ENCODE peak calls at places on chromosomes 4 and X, in four cellular contexts. A is KBM-7; W is activated naive CD8-positive, alpha-beta T cell treated with anti-CD3 and anti-CD28 coated beads, Interleukin-2, amount 50 U/mL, for 24 hours; E is CD8-positive, alpha-beta T cell. X is an unnamed sample.

GRCh38 chr4:98996056-98996941 is 778 bp downstream of the METAP1 start:
- DNase-seq in A (peak), W (peak), E (no peak), X (no peak)

GRCh38 chr4:31065086-31065485 is 344.9 kb downstream of the PCDH7 start:
- DNase-seq in A (no peak), W (no peak), E (no peak), X (no peak)

GRCh38 chr4:113825272-113825671 is 63.7 kb upstream of the CAMK2D start:
- DNase-seq in A (peak), W (no peak), E (no peak), X (no peak)

GRCh38 chr4:84151574-84151973 is 347.5 kb downstream of the NKX6-1 start:
- DNase-seq in A (no peak), W (no peak), E (no peak), X (no peak)

GRCh38 chrX:10021461-10022272 is 54.5 kb downstream of the CLDN34 start:
- DNase-seq in A (no peak), W (no peak), E (no peak), X (no peak)

GRCh38 chrX:126658447-126658846 is 105.8 kb upstream of the DCAF12L1 start:
- DNase-seq in A (no peak), W (no peak), E (no peak), X (no peak)

GRCh38 chr4:71540749-71541269 is 202.0 kb downstream of the SLC4A4 start:
- DNase-seq in A (no peak), W (no peak), E (no peak), X (no peak)

GRCh38 chrX:47129879-47130358 is 14.6 kb downstream of the NDUFB11 start:
- DNase-seq in A (no peak), W (no peak), E (no peak), X (no peak)

GRCh38 chr4:37889849-37890500 is 909 bp upstream of the TBC1D1 start:
- DNase-seq in A (no peak), W (no peak), E (no peak), X (peak)

GRCh38 chr4:5992171-5993062 is 25.8 kb downstream of the C4orf50 start:
- DNase-seq in A (no peak), W (no peak), E (no peak), X (no peak)

GRCh38 chr4:182827981-182828677 is 89.1 kb downstream of the DCTD start:
- DNase-seq in A (no peak), W (no peak), E (no peak), X (no peak)

GRCh38 chr4:53558061-53558801 is 33.1 kb downstream of the LNX1 start:
- DNase-seq in A (peak), W (no peak), E (no peak), X (no peak)

GRCh38 chr4:25954293-25954904 is 40.4 kb downstream of the SMIM20 start:
- DNase-seq in A (no peak), W (no peak), E (no peak), X (no peak)

GRCh38 chrX:41148553-41148952 is 63.3 kb downstream of the USP9X start:
- DNase-seq in A (no peak), W (no peak), E (no peak), X (no peak)

X was measured in nephron progenitor cell.